ENCODE peak calls at places on chromosomes 5 and 9, in seven cellular contexts. E is epithelial cell of esophagus, C is bronchial epithelial cell, D is pancreas, F is MM.1S, B is GM12878, N is PC-9. O is an unnamed sample.

GRCh38 chr5:153523831-153524230 is 33.4 kb downstream of the GRIA1 start:
- DNase-seq in E (peak), C (peak), D (no peak), F (no peak), B (no peak), N (no peak), O (no peak)

GRCh38 chr5:72842816-72843215 is 26.4 kb downstream of the TNPO1 start:
- DNase-seq in E (peak), C (peak), D (no peak), F (no peak), B (no peak), N (peak), O (no peak)

GRCh38 chr9:84230355-84231136 is 110.0 kb downstream of the SLC28A3 start:
- DNase-seq in E (no peak), C (no peak), D (no peak), F (no peak), B (no peak), N (no peak), O (no peak)

GRCh38 chr9:99026271-99026955 is 78.5 kb upstream of the TGFBR1 start:
- DNase-seq in E (no peak), C (no peak), D (no peak), F (no peak), B (no peak), N (no peak), O (no peak)

GRCh38 chr9:136694865-136695247 is 7.6 kb upstream of the AGPAT2 start:
- DNase-seq in E (no peak), C (no peak), D (no peak), F (no peak), B (no peak), N (no peak), O (no peak)

GRCh38 chr5:110651507-110651906 is 75.0 kb downstream of the TMEM232 start:
- DNase-seq in E (no peak), C (no peak), D (no peak), F (no peak), B (no peak), N (no peak), O (no peak)

GRCh38 chr5:111976705-111977104 is 219.7 kb upstream of the NREP start:
- DNase-seq in E (no peak), C (no peak), D (no peak), F (no peak), B (no peak), N (no peak), O (no peak)

GRCh38 chr5:65722575-65723424 is 795 bp downstream of the NLN start:
- DNase-seq in E (peak), C (peak), D (peak), F (no peak), B (no peak), N (peak), O (no peak)

GRCh38 chr5:68749076-68749475 is 344.7 kb upstream of the SLC30A5 start:
- DNase-seq in E (no peak), C (no peak), D (no peak), F (no peak), B (no peak), N (no peak), O (no peak)

GRCh38 chr5:150263801-150264621 is 25.6 kb downstream of the CAMK2A start:
- DNase-seq in E (peak), C (peak), D (peak), F (no peak), B (no peak), N (peak), O (no peak)

GRCh38 chr5:167593706-167594105 is 697.7 kb upstream of the WWC1 start:
- DNase-seq in E (no peak), C (no peak), D (no peak), F (no peak), B (no peak), N (no peak), O (no peak)

GRCh38 chr9:93672622-93673270 is 96.4 kb downstream of the PHF2 start:
- DNase-seq in E (no peak), C (no peak), D (no peak), F (no peak), B (no peak), N (no peak), O (no peak)

GRCh38 chr9:121281614-121282291 is 13.8 kb downstream of the GSN start:
- DNase-seq in E (peak), C (peak), D (peak), F (no peak), B (no peak), N (peak), O (no peak)

GRCh38 chr9:136606687-136607333 is 55.9 kb upstream of the EGFL7 start:
- DNase-seq in E (peak), C (peak), D (no peak), F (no peak), B (no peak), N (no peak), O (no peak)

GRCh38 chr5:14663734-14664269 is 716 bp upstream of the OTULIN start:
- DNase-seq in E (no peak), C (no peak), D (no peak), F (peak), B (no peak), N (no peak), O (no peak)

GRCh38 chr5:132487095-132487428 is 3.5 kb downstream of the IRF1 start:
- DNase-seq in E (no peak), C (no peak), D (no peak), F (no peak), B (no peak), N (no peak), O (no peak)

GRCh38 chr5:40738502-40738901 is 17.3 kb downstream of the TTC33 start:
- DNase-seq in E (no peak), C (peak), D (no peak), F (no peak), B (no peak), N (no peak), O (no peak)

GRCh38 chr5:142697846-142698245 is 12.0 kb upstream of the FGF1 start:
- DNase-seq in E (no peak), C (no peak), D (no peak), F (no peak), B (no peak), N (no peak), O (no peak)

GRCh38 chr9:16074962-16075361 is 522.1 kb downstream of the CCDC171 start:
- DNase-seq in E (no peak), C (peak), D (no peak), F (no peak), B (no peak), N (no peak), O (no peak)

GRCh38 chr9:119156354-119156753 is 212.9 kb downstream of the BRINP1 start:
- DNase-seq in E (no peak), C (no peak), D (no peak), F (no peak), B (no peak), N (no peak), O (no peak)

GRCh38 chr9:125759812-125760134 is 12.6 kb downstream of the PBX3 start:
- DNase-seq in E (no peak), C (no peak), D (no peak), F (no peak), B (no peak), N (no peak), O (no peak)

GRCh38 chr5:23446436-23446835 is 61.0 kb upstream of the PRDM9 start:
- DNase-seq in E (peak), C (peak), D (no peak), F (no peak), B (no peak), N (no peak), O (no peak)

GRCh38 chr5:151150484-151151262 is 6.9 kb downstream of the ANXA6 start:
- DNase-seq in E (no peak), C (no peak), D (no peak), F (peak), B (peak), N (no peak), O (no peak)

GRCh38 chr9:35273591-35273990 is 111.8 kb downstream of the UNC13B start:
- DNase-seq in E (no peak), C (no peak), D (no peak), F (no peak), B (no peak), N (no peak), O (no peak)

GRCh38 chr9:4894076-4894475 is 91.0 kb upstream of the JAK2 start:
- DNase-seq in E (peak), C (peak), D (no peak), F (no peak), B (no peak), N (no peak), O (no peak)

GRCh38 chr5:52985306-52985705 is 3.8 kb upstream of the ITGA2 start:
- DNase-seq in E (peak), C (peak), D (no peak), F (no peak), B (no peak), N (no peak), O (no peak)

GRCh38 chr5:178983728-178984127 is 11.4 kb downstream of the GRM6 start:
- DNase-seq in E (no peak), C (no peak), D (no peak), F (no peak), B (no peak), N (no peak), O (no peak)

GRCh38 chr9:23447166-23447565 is 378.9 kb downstream of the ELAVL2 start:
- DNase-seq in E (no peak), C (no peak), D (no peak), F (no peak), B (no peak), N (no peak), O (no peak)

GRCh38 chr5:176653401-176653800 is 6.1 kb downstream of the TSPAN17 start:
- DNase-seq in E (peak), C (peak), D (no peak), F (no peak), B (peak), N (no peak), O (no peak)

DNA sequence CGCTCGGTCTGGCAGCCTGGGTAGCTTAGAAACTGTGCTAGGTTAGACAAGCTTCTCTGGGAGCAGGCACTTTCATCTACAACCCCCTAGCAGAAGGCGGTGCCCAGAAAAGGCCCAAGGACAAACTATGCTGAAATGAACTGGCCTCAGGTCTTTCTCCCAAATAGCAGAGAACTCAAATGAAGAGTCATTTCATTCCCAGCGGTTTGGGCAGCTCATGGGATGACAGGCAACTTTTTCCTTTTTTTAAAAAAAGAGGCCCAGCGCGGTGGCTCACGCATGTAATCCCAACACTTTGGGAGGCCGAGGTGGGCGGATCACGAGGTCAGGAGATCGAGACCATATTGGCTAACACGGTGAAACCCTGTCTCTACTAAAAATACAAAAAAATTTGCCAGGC is 2.5 kb downstream of the RAPGEF1 start:
- DNase-seq in E (no peak), C (no peak), D (no peak), F (no peak), B (no peak), N (no peak), O (no peak)
- H3K4me3 ChIP-seq in E (no peak), C (no peak), D (no peak), F (no peak), B (peak), N (no peak), O (peak)

GRCh38 chr9:70352802-70353201 is 61.7 kb downstream of the KLF9 start:
- DNase-seq in E (no peak), C (no peak), D (no peak), F (no peak), B (no peak), N (no peak), O (no peak)
- TF ChIP-seq CTCF in E (peak), C (peak), D (peak), F (peak), B (peak), N (peak), O (peak)

GRCh38 chr5:157204765-157205164 is 24.1 kb downstream of the ITK start:
- DNase-seq in E (no peak), C (no peak), D (no peak), F (no peak), B (no peak), N (no peak), O (no peak)
- H3K4me3 ChIP-seq in E (no peak), C (no peak), D (no peak), F (no peak), B (no peak), N (no peak), O (no peak)

DNA sequence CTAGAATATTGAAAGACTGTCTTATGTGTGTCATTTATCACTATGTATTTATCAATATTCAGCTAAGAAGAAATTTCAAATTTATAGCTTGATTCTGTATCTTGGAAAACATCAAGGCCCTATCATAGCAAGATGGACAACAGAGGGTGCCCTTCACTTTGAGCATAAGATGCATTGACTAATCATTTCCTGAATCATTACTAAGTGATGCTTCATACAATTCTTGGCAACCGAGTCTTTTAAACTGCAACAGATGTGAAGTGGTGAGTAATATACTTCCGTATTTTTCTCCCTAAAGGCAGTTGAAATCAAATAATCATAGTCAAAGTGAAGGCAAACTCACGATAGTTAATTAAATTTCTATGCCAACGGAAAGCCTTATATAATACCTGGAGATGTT is 318.6 kb upstream of the RGMB start:
- DNase-seq in E (peak), C (peak), D (no peak), F (no peak), B (no peak), N (peak), O (no peak)
- TF ChIP-seq CTCF in E (peak), C (peak), D (no peak), F (no peak), B (no peak), N (no peak), O (no peak)

GRCh38 chr9:12933957-12934356 is 159.1 kb downstream of the LURAP1L start:
- DNase-seq in E (peak), C (peak), D (no peak), F (no peak), B (no peak), N (peak), O (no peak)
- H3K4me3 ChIP-seq in E (no peak), C (no peak), D (no peak), F (no peak), B (no peak), N (no peak), O (no peak)

DNA sequence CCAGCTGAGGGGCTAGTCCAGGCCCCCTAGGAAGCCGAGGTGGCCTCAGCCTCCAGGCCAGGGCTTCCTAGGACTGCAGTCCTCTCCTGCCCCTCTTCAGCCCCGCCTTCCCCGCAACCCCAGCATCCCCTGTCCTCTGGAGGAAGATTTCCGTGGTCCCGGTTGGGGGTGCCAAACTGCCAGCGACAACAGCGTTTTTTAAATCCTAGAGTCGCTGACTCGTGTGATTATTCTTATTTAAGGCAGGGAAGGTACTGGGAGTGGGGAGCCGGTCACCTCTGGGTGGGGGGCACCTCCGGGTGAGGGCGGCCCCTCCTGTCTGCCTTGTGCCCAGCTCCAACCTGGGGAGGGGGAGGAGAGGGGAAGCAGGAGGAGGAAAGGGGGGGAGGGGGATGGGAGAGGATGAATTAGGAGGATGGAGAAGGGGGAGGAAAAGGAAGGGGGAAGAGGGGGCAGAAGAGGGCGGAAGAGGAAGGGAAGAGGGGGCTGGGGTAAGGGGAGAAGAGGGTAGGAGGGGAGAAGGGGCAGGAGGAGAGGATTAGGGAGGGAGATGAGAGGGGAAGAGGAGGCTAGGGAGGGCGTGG is 173.1 kb upstream of the IER5L start:
- DNase-seq in E (no peak), C (no peak), D (no peak), F (no peak), B (no peak), N (no peak), O (no peak)
- TF ChIP-seq CTCF in E (no peak), C (no peak), D (no peak), F (no peak), B (no peak), N (no peak), O (no peak)

GRCh38 chr9:131606896-131607567 is 61.7 kb downstream of the PRRT1B start:
- DNase-seq in E (no peak), C (no peak), D (no peak), F (no peak), B (no peak), N (no peak), O (no peak)

GRCh38 chr9:131607591-131607990 is 62.3 kb downstream of the PRRT1B start:
- DNase-seq in E (no peak), C (no peak), D (no peak), F (no peak), B (no peak), N (no peak), O (no peak)

GRCh38 chr9:131608469-131609115 is 63.3 kb downstream of the PRRT1B start:
- DNase-seq in E (peak), C (peak), D (peak), F (no peak), B (no peak), N (peak), O (no peak)

GRCh38 chr9:131610231-131610761 is 65.0 kb downstream of the PRRT1B start:
- DNase-seq in E (no peak), C (no peak), D (no peak), F (no peak), B (no peak), N (no peak), O (no peak)

DNA sequence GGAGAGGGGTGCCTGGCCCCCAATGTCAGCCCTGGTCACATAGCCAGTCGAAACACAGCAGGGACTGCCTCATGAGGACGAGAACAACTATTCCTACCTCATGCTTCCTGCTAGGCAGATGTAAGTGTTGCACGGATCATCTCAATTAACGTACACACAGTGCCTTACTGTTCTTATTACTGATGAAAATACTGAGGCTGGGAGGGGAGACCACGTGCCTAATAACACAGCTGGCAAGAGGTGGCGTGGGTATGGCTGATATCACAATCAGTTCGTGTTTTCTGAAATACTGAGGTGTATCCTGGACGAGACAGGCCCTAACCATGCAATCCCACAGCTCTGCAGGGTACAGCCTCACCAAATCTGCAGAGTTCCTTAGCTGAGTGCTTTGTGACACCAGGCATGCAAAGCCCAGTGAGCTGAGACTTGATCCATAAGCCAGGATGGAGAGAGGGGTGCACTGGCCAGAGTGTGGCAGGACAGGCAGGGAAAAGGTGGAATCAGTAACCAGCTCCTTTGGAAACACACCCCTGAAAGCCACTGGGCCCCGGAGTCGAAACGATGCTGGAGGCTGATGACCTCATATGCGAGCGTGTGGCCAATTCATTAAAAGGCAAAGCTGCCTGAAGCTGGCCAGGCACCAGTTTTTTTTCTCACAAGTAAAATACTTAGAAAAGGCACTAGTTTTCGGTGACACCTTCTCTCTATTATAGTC is 64.0 kb downstream of the PRRT1B start:
- DNase-seq in E (peak), C (peak), D (peak), F (no peak), B (no peak), N (no peak), O (no peak)
- H3K4me3 ChIP-seq in E (no peak), C (no peak), D (no peak), F (no peak), B (no peak), N (no peak), O (no peak)